ENCODE peak calls at places on chromosome 2, in eight cellular contexts. One of them, this sample, is unnamed.

GRCh38 chr2:61538179-61538919 is at the start of gene XPO1:
- DNase-seq in activated CD8-positive, alpha-beta memory T cell treated with anti-CD3 and anti-CD28 coated beads, Interleukin-2, amount 10 ng/mL, durations not matched to agents 7 days and 5 days: peak
- DNase-seq in stimulated activated CD8-positive, alpha-beta memory T cell treated with anti-CD3 and anti-CD28 coated beads, Interleukin-4, amount 100 ng/mL, for 48 hours: peak
- DNase-seq in NCI-H146: peak
- DNase-seq in kidney tubule cell: peak
- DNase-seq in GDM1: peak
- DNase-seq in ELF-1: peak
- DNase-seq in NCI-H1092: peak
- DNase-seq in this sample: peak

GRCh38 chr2:185970148-185970852 is 231.7 kb downstream of the FSIP2 start:
- DNase-seq in ELF-1: peak
- DNase-seq in stimulated activated CD8-positive, alpha-beta memory T cell treated with anti-CD3 and anti-CD28 coated beads, Interleukin-4, amount 100 ng/mL, for 48 hours: no peak
- DNase-seq in GDM1: no peak
- DNase-seq in activated CD8-positive, alpha-beta memory T cell treated with anti-CD3 and anti-CD28 coated beads, Interleukin-2, amount 10 ng/mL, durations not matched to agents 7 days and 5 days: no peak
- DNase-seq in NCI-H1092: no peak
- DNase-seq in kidney tubule cell: peak
- DNase-seq in NCI-H146: peak
- DNase-seq in this sample: no peak

GRCh38 chr2:38315707-38316333 is 61.3 kb downstream of the ATL2 start:
- DNase-seq in NCI-H1092: no peak
- DNase-seq in GDM1: no peak
- DNase-seq in activated CD8-positive, alpha-beta memory T cell treated with anti-CD3 and anti-CD28 coated beads, Interleukin-2, amount 10 ng/mL, durations not matched to agents 7 days and 5 days: no peak
- DNase-seq in NCI-H146: peak
- DNase-seq in stimulated activated CD8-positive, alpha-beta memory T cell treated with anti-CD3 and anti-CD28 coated beads, Interleukin-4, amount 100 ng/mL, for 48 hours: no peak
- DNase-seq in kidney tubule cell: peak
- DNase-seq in ELF-1: peak
- DNase-seq in this sample: peak

GRCh38 chr2:70946832-70947442 is 11.2 kb downstream of the ATP6V1B1 start:
- DNase-seq in NCI-H146: peak
- DNase-seq in activated CD8-positive, alpha-beta memory T cell treated with anti-CD3 and anti-CD28 coated beads, Interleukin-2, amount 10 ng/mL, durations not matched to agents 7 days and 5 days: peak
- DNase-seq in GDM1: peak
- DNase-seq in kidney tubule cell: peak
- DNase-seq in NCI-H1092: peak
- DNase-seq in stimulated activated CD8-positive, alpha-beta memory T cell treated with anti-CD3 and anti-CD28 coated beads, Interleukin-4, amount 100 ng/mL, for 48 hours: peak
- DNase-seq in ELF-1: peak
- DNase-seq in this sample: no peak

GRCh38 chr2:67872481-67872880 is 190.3 kb downstream of the C1D start:
- DNase-seq in GDM1: no peak
- DNase-seq in stimulated activated CD8-positive, alpha-beta memory T cell treated with anti-CD3 and anti-CD28 coated beads, Interleukin-4, amount 100 ng/mL, for 48 hours: no peak
- DNase-seq in NCI-H1092: no peak
- DNase-seq in NCI-H146: no peak
- DNase-seq in activated CD8-positive, alpha-beta memory T cell treated with anti-CD3 and anti-CD28 coated beads, Interleukin-2, amount 10 ng/mL, durations not matched to agents 7 days and 5 days: no peak
- DNase-seq in kidney tubule cell: no peak
- DNase-seq in ELF-1: no peak
- DNase-seq in this sample: no peak

GRCh38 chr2:98911376-98912154 is 24.5 kb downstream of the CRACDL start:
- DNase-seq in stimulated activated CD8-positive, alpha-beta memory T cell treated with anti-CD3 and anti-CD28 coated beads, Interleukin-4, amount 100 ng/mL, for 48 hours: no peak
- DNase-seq in activated CD8-positive, alpha-beta memory T cell treated with anti-CD3 and anti-CD28 coated beads, Interleukin-2, amount 10 ng/mL, durations not matched to agents 7 days and 5 days: peak
- DNase-seq in ELF-1: no peak
- DNase-seq in GDM1: no peak
- DNase-seq in kidney tubule cell: peak
- DNase-seq in NCI-H1092: no peak
- DNase-seq in NCI-H146: no peak
- DNase-seq in this sample: no peak

GRCh38 chr2:219444566-219445091 is 10.0 kb downstream of the SPEG start:
- DNase-seq in activated CD8-positive, alpha-beta memory T cell treated with anti-CD3 and anti-CD28 coated beads, Interleukin-2, amount 10 ng/mL, durations not matched to agents 7 days and 5 days: no peak
- DNase-seq in stimulated activated CD8-positive, alpha-beta memory T cell treated with anti-CD3 and anti-CD28 coated beads, Interleukin-4, amount 100 ng/mL, for 48 hours: no peak
- DNase-seq in kidney tubule cell: no peak
- DNase-seq in NCI-H146: no peak
- DNase-seq in NCI-H1092: no peak
- DNase-seq in ELF-1: no peak
- DNase-seq in GDM1: no peak
- DNase-seq in this sample: no peak

GRCh38 chr2:20356042-20356441 is 5.4 kb upstream of the PUM2 start:
- DNase-seq in kidney tubule cell: peak
- DNase-seq in GDM1: no peak
- DNase-seq in activated CD8-positive, alpha-beta memory T cell treated with anti-CD3 and anti-CD28 coated beads, Interleukin-2, amount 10 ng/mL, durations not matched to agents 7 days and 5 days: no peak
- DNase-seq in NCI-H146: no peak
- DNase-seq in NCI-H1092: peak
- DNase-seq in ELF-1: no peak
- DNase-seq in stimulated activated CD8-positive, alpha-beta memory T cell treated with anti-CD3 and anti-CD28 coated beads, Interleukin-4, amount 100 ng/mL, for 48 hours: no peak
- DNase-seq in this sample: peak